ENCODE peak calls at places on chromosome 2, in nine cellular contexts. Q is HCEC 1CT; U is retina; A is ecto neural progenitor cell; Z is CD8-positive, alpha-beta T cell; F is kidney epithelial cell; C is NCI-H510A; O is effector memory CD8-positive, alpha-beta T cell; J is WTC11. I is an unnamed sample.

GRCh38 chr2:239265681-239266435 is 135.0 kb downstream of the HDAC4 start:
- DNase-seq in Q (no peak), U (no peak), A (no peak), Z (no peak), F (no peak), C (no peak), O (no peak), J (no peak), I (no peak)

GRCh38 chr2:74507145-74507925 is at the start of gene PCGF1:
- DNase-seq in Q (peak; percentile 97), U (peak; percentile 100), A (peak; percentile 97), Z (peak; percentile 98), F (peak; percentile 91), C (peak; percentile 97), O (peak; percentile 98), J (peak; percentile 99), I (peak; percentile 91)

GRCh38 chr2:8049111-8049720 is 632.6 kb upstream of the ID2 start:
- DNase-seq in Q (no peak), U (no peak), A (no peak), Z (no peak), F (no peak), C (no peak), O (no peak), J (no peak), I (no peak)

GRCh38 chr2:127454595-127455565 is 36.7 kb downstream of the PROC start:
- DNase-seq in Q (peak; percentile 7), U (peak; percentile 39), A (no peak), Z (no peak), F (no peak), C (peak; percentile 8), O (no peak), J (no peak), I (no peak)

GRCh38 chr2:43358688-43359201 is 132.3 kb upstream of the ZFP36L2 start:
- DNase-seq in Q (no peak), U (no peak), A (no peak), Z (no peak), F (no peak), C (no peak), O (no peak), J (no peak), I (no peak)

GRCh38 chr2:49278561-49278960 is 124.2 kb upstream of the FSHR start:
- DNase-seq in Q (no peak), U (no peak), A (no peak), Z (no peak), F (no peak), C (no peak), O (no peak), J (no peak), I (no peak)

GRCh38 chr2:235027558-235028214 is 75.9 kb downstream of the SH3BP4 start:
- DNase-seq in Q (peak; percentile 37), U (peak; percentile 42), A (no peak), Z (no peak), F (no peak), C (no peak), O (no peak), J (no peak), I (no peak)

GRCh38 chr2:240601061-240601830 is 14.7 kb downstream of the CAPN10 start:
- DNase-seq in Q (no peak), U (no peak), A (no peak), Z (no peak), F (no peak), C (no peak), O (no peak), J (no peak), I (no peak)

GRCh38 chr2:21317131-21317530 is 193.4 kb downstream of the TDRD15 start:
- DNase-seq in Q (no peak), U (peak; percentile 60), A (peak; percentile 56), Z (no peak), F (no peak), C (no peak), O (no peak), J (peak; percentile 61), I (no peak)

GRCh38 chr2:174510583-174511189 is 23.9 kb upstream of the GPR155 start:
- DNase-seq in Q (no peak), U (no peak), A (no peak), Z (no peak), F (no peak), C (no peak), O (no peak), J (no peak), I (no peak)

GRCh38 chr2:222904557-222905258 is 43.9 kb downstream of the ACSL3 start:
- DNase-seq in Q (peak; percentile 82), U (no peak), A (no peak), Z (no peak), F (no peak), C (no peak), O (no peak), J (no peak), I (no peak)

GRCh38 chr2:157364257-157364974 is 38.8 kb upstream of the ERMN start:
- DNase-seq in Q (no peak), U (no peak), A (no peak), Z (no peak), F (no peak), C (no peak), O (no peak), J (no peak), I (no peak)

GRCh38 chr2:200199576-200200263 is 106.8 kb upstream of the SPATS2L start:
- DNase-seq in Q (no peak), U (no peak), A (peak; percentile 55), Z (no peak), F (no peak), C (no peak), O (no peak), J (peak; percentile 54), I (peak; percentile 64)

GRCh38 chr2:55009277-55010055 is 40.8 kb downstream of the RTN4 start:
- DNase-seq in Q (no peak), U (no peak), A (no peak), Z (no peak), F (no peak), C (no peak), O (no peak), J (no peak), I (no peak)

I was measured in NCI-H1436 treated with DMSO at 0.1 percent for 48 hours.